ENCODE peak calls at places on chromosomes 4 and X, in four cellular contexts. One of them, this sample, is unnamed.

GRCh38 chr4:99209671-99210070 is 9.4 kb downstream of the ADH6 start:
- DNase-seq in H7: no peak
- DNase-seq in stimulated activated CD4-positive, alpha-beta T cell treated with anti-CD3 and anti-CD28 coated beads, TNF-alpha, amount 100 ng/mL, for 1 hour: no peak
- DNase-seq in IMR-90: peak; percentile 71
- DNase-seq in this sample: peak; percentile 87

GRCh38 chr4:56296449-56296990 is 90.8 kb downstream of the AASDH start:
- DNase-seq in IMR-90: no peak
- DNase-seq in stimulated activated CD4-positive, alpha-beta T cell treated with anti-CD3 and anti-CD28 coated beads, TNF-alpha, amount 100 ng/mL, for 1 hour: no peak
- DNase-seq in H7: peak; percentile 43
- DNase-seq in this sample: no peak

GRCh38 chr4:56434599-56435000 is 815 bp downstream of the PPAT start:
- DNase-seq in IMR-90: peak; percentile 58
- DNase-seq in H7: no peak
- DNase-seq in stimulated activated CD4-positive, alpha-beta T cell treated with anti-CD3 and anti-CD28 coated beads, TNF-alpha, amount 100 ng/mL, for 1 hour: no peak
- DNase-seq in this sample: peak; percentile 82

GRCh38 chrX:10726647-10727046 is 106.3 kb upstream of the MID1 start:
- DNase-seq in stimulated activated CD4-positive, alpha-beta T cell treated with anti-CD3 and anti-CD28 coated beads, TNF-alpha, amount 100 ng/mL, for 1 hour: no peak
- DNase-seq in H7: no peak
- DNase-seq in IMR-90: peak; percentile 68
- DNase-seq in this sample: no peak

GRCh38 chr4:169025184-169025583 is 15.1 kb upstream of the CBR4 start:
- DNase-seq in stimulated activated CD4-positive, alpha-beta T cell treated with anti-CD3 and anti-CD28 coated beads, TNF-alpha, amount 100 ng/mL, for 1 hour: no peak
- DNase-seq in H7: no peak
- DNase-seq in IMR-90: no peak
- DNase-seq in this sample: no peak

GRCh38 chrX:29388509-29388908 is 801.3 kb downstream of the IL1RAPL1 start:
- DNase-seq in H7: no peak
- DNase-seq in IMR-90: no peak
- DNase-seq in stimulated activated CD4-positive, alpha-beta T cell treated with anti-CD3 and anti-CD28 coated beads, TNF-alpha, amount 100 ng/mL, for 1 hour: no peak
- DNase-seq in this sample: no peak

GRCh38 chr4:44446801-44447562 is 1.6 kb downstream of the KCTD8 start:
- DNase-seq in stimulated activated CD4-positive, alpha-beta T cell treated with anti-CD3 and anti-CD28 coated beads, TNF-alpha, amount 100 ng/mL, for 1 hour: no peak
- DNase-seq in IMR-90: no peak
- DNase-seq in H7: peak; percentile 46
- DNase-seq in this sample: peak; percentile 74

GRCh38 chrX:149312936-149313432 is 192.1 kb downstream of the IDS start:
- DNase-seq in IMR-90: no peak
- DNase-seq in H7: no peak
- DNase-seq in stimulated activated CD4-positive, alpha-beta T cell treated with anti-CD3 and anti-CD28 coated beads, TNF-alpha, amount 100 ng/mL, for 1 hour: no peak
- DNase-seq in this sample: no peak

GRCh38 chr4:92047209-92047877 is 256.4 kb upstream of the GRID2 start:
- DNase-seq in stimulated activated CD4-positive, alpha-beta T cell treated with anti-CD3 and anti-CD28 coated beads, TNF-alpha, amount 100 ng/mL, for 1 hour: no peak
- DNase-seq in H7: peak; percentile 1
- DNase-seq in IMR-90: peak; percentile 1
- DNase-seq in this sample: peak; percentile 55

GRCh38 chr4:186027405-186027804 is 41.6 kb upstream of the TLR3 start:
- DNase-seq in stimulated activated CD4-positive, alpha-beta T cell treated with anti-CD3 and anti-CD28 coated beads, TNF-alpha, amount 100 ng/mL, for 1 hour: no peak
- DNase-seq in H7: no peak
- DNase-seq in IMR-90: no peak
- DNase-seq in this sample: no peak

GRCh38 chrX:136431625-136432024 is 56.1 kb upstream of the BRS3 start:
- DNase-seq in stimulated activated CD4-positive, alpha-beta T cell treated with anti-CD3 and anti-CD28 coated beads, TNF-alpha, amount 100 ng/mL, for 1 hour: no peak
- DNase-seq in H7: no peak
- DNase-seq in IMR-90: no peak
- DNase-seq in this sample: no peak

GRCh38 chr4:113893546-113893945 is 85.9 kb downstream of the ARSJ start:
- DNase-seq in stimulated activated CD4-positive, alpha-beta T cell treated with anti-CD3 and anti-CD28 coated beads, TNF-alpha, amount 100 ng/mL, for 1 hour: no peak
- DNase-seq in H7: no peak
- DNase-seq in IMR-90: peak; percentile 32
- DNase-seq in this sample: no peak

GRCh38 chr4:6471303-6472007 is 959 bp downstream of the PPP2R2C start:
- DNase-seq in IMR-90: no peak
- DNase-seq in stimulated activated CD4-positive, alpha-beta T cell treated with anti-CD3 and anti-CD28 coated beads, TNF-alpha, amount 100 ng/mL, for 1 hour: no peak
- DNase-seq in H7: peak; percentile 73
- DNase-seq in this sample: no peak

GRCh38 chr4:84995386-84995785 is 28.9 kb upstream of the WDFY3 start:
- DNase-seq in stimulated activated CD4-positive, alpha-beta T cell treated with anti-CD3 and anti-CD28 coated beads, TNF-alpha, amount 100 ng/mL, for 1 hour: no peak
- DNase-seq in IMR-90: no peak
- DNase-seq in H7: no peak
- DNase-seq in this sample: peak; percentile 96

GRCh38 chr4:4427886-4428285 is 41.0 kb downstream of the NSG1 start:
- DNase-seq in stimulated activated CD4-positive, alpha-beta T cell treated with anti-CD3 and anti-CD28 coated beads, TNF-alpha, amount 100 ng/mL, for 1 hour: no peak
- DNase-seq in IMR-90: no peak
- DNase-seq in H7: no peak
- DNase-seq in this sample: no peak

GRCh38 chr4:121156822-121157769 is 7.0 kb downstream of the TNIP3 start:
- DNase-seq in IMR-90: peak; percentile 15
- DNase-seq in H7: peak; percentile 61
- DNase-seq in stimulated activated CD4-positive, alpha-beta T cell treated with anti-CD3 and anti-CD28 coated beads, TNF-alpha, amount 100 ng/mL, for 1 hour: no peak
- DNase-seq in this sample: peak; percentile 77

GRCh38 chrX:39891781-39892180 is 206.0 kb downstream of the BCOR start:
- DNase-seq in IMR-90: no peak
- DNase-seq in H7: no peak
- DNase-seq in stimulated activated CD4-positive, alpha-beta T cell treated with anti-CD3 and anti-CD28 coated beads, TNF-alpha, amount 100 ng/mL, for 1 hour: no peak
- DNase-seq in this sample: no peak

This sample was measured in mesendoderm.